ENCODE peak calls at places on chromosomes 7 and 10, in seven cellular contexts. One of them, this sample, is unnamed.

GRCh38 chr7:140517546-140518369 is 38.5 kb upstream of the MKRN1 start:
- DNase-seq in Calu3: peak
- DNase-seq in OCI-LY7: peak
- DNase-seq in fibroblast of lung: peak
- DNase-seq in fibroblast of pulmonary artery: peak
- DNase-seq in hepatocyte: peak
- DNase-seq in mammary epithelial cell: peak
- DNase-seq in this sample: peak

GRCh38 chr10:82643601-82644000 is 768.6 kb downstream of the NRG3 start:
- DNase-seq in Calu3: no peak
- DNase-seq in OCI-LY7: no peak
- DNase-seq in fibroblast of lung: no peak
- DNase-seq in fibroblast of pulmonary artery: peak
- DNase-seq in hepatocyte: peak
- DNase-seq in mammary epithelial cell: no peak
- DNase-seq in this sample: no peak

GRCh38 chr10:103025696-103026095 is 107.6 kb downstream of the CNNM2 start:
- DNase-seq in Calu3: no peak
- DNase-seq in OCI-LY7: no peak
- DNase-seq in fibroblast of lung: no peak
- DNase-seq in fibroblast of pulmonary artery: no peak
- DNase-seq in hepatocyte: no peak
- DNase-seq in mammary epithelial cell: no peak
- DNase-seq in this sample: no peak

GRCh38 chr7:33087858-33088257 is 21.3 kb downstream of the RP9 start:
- DNase-seq in Calu3: no peak
- DNase-seq in OCI-LY7: no peak
- DNase-seq in fibroblast of lung: no peak
- DNase-seq in fibroblast of pulmonary artery: peak
- DNase-seq in hepatocyte: no peak
- DNase-seq in mammary epithelial cell: no peak
- DNase-seq in this sample: no peak

GRCh38 chr7:25847331-25848070 is 304.5 kb upstream of the NFE2L3 start:
- DNase-seq in Calu3: no peak
- DNase-seq in OCI-LY7: no peak
- DNase-seq in fibroblast of lung: peak
- DNase-seq in fibroblast of pulmonary artery: peak
- DNase-seq in hepatocyte: no peak
- DNase-seq in mammary epithelial cell: no peak
- DNase-seq in this sample: no peak

GRCh38 chr10:124906551-124907001 is 35.3 kb upstream of the ZRANB1 start:
- DNase-seq in Calu3: no peak
- DNase-seq in OCI-LY7: no peak
- DNase-seq in fibroblast of lung: peak
- DNase-seq in fibroblast of pulmonary artery: peak
- DNase-seq in hepatocyte: no peak
- DNase-seq in mammary epithelial cell: peak
- DNase-seq in this sample: no peak

GRCh38 chr7:138166681-138167080 is 90.4 kb downstream of the AKR1D1 start:
- DNase-seq in Calu3: no peak
- DNase-seq in OCI-LY7: no peak
- DNase-seq in fibroblast of lung: no peak
- DNase-seq in fibroblast of pulmonary artery: no peak
- DNase-seq in hepatocyte: no peak
- DNase-seq in mammary epithelial cell: no peak
- DNase-seq in this sample: no peak

GRCh38 chr7:93442478-93443224 is 131.9 kb downstream of the CALCR start:
- DNase-seq in Calu3: peak
- DNase-seq in OCI-LY7: peak
- DNase-seq in fibroblast of lung: peak
- DNase-seq in fibroblast of pulmonary artery: peak
- DNase-seq in hepatocyte: peak
- DNase-seq in mammary epithelial cell: peak
- DNase-seq in this sample: peak

GRCh38 chr10:5585517-5586222 is 60.9 kb downstream of the CALML3 start:
- DNase-seq in Calu3: no peak
- DNase-seq in OCI-LY7: no peak
- DNase-seq in fibroblast of lung: no peak
- DNase-seq in fibroblast of pulmonary artery: no peak
- DNase-seq in hepatocyte: no peak
- DNase-seq in mammary epithelial cell: peak
- DNase-seq in this sample: no peak

GRCh38 chr10:124539935-124540641 is 78.5 kb downstream of the LHPP start:
- DNase-seq in Calu3: peak
- DNase-seq in OCI-LY7: peak
- DNase-seq in fibroblast of lung: peak
- DNase-seq in fibroblast of pulmonary artery: peak
- DNase-seq in hepatocyte: peak
- DNase-seq in mammary epithelial cell: no peak
- DNase-seq in this sample: peak

GRCh38 chr10:1142596-1142995 is 86.4 kb downstream of the WDR37 start:
- DNase-seq in Calu3: no peak
- DNase-seq in OCI-LY7: peak
- DNase-seq in fibroblast of lung: no peak
- DNase-seq in fibroblast of pulmonary artery: no peak
- DNase-seq in hepatocyte: no peak
- DNase-seq in mammary epithelial cell: peak
- DNase-seq in this sample: no peak
- TF ChIP-seq CTCF in Calu3: no peak
- TF ChIP-seq CTCF in OCI-LY7: peak
- TF ChIP-seq CTCF in fibroblast of lung: no peak
- TF ChIP-seq CTCF in fibroblast of pulmonary artery: peak
- TF ChIP-seq CTCF in hepatocyte: no peak
- TF ChIP-seq CTCF in mammary epithelial cell: peak
- TF ChIP-seq CTCF in this sample: no peak

DNA sequence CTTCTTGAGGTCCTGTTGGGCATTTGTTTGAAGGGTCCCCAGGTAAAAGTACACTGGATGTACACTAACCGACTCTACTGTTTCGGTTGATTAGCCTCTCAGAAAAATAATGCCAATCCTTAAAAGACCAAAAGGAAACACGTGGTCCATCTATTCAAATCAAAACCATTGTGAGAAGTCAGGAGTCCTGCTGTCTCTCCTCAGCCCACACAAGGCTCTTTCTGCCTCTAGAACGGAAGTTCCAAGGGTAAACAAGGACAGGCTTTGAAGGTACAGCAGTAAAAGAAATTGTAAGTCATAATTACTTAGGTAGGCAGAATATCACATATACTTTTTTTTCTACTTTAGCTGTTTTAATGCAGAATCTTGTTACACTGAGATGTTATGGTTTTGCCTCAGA is 71.7 kb upstream of the TPK1 start:
- DNase-seq in Calu3: no peak
- DNase-seq in OCI-LY7: peak
- DNase-seq in fibroblast of lung: no peak
- DNase-seq in fibroblast of pulmonary artery: no peak
- DNase-seq in hepatocyte: no peak
- DNase-seq in mammary epithelial cell: no peak
- DNase-seq in this sample: peak
- TF ChIP-seq CTCF in Calu3: no peak
- TF ChIP-seq CTCF in OCI-LY7: no peak
- TF ChIP-seq CTCF in fibroblast of lung: no peak
- TF ChIP-seq CTCF in fibroblast of pulmonary artery: no peak
- TF ChIP-seq CTCF in hepatocyte: no peak
- TF ChIP-seq CTCF in mammary epithelial cell: no peak
- TF ChIP-seq CTCF in this sample: no peak

DNA sequence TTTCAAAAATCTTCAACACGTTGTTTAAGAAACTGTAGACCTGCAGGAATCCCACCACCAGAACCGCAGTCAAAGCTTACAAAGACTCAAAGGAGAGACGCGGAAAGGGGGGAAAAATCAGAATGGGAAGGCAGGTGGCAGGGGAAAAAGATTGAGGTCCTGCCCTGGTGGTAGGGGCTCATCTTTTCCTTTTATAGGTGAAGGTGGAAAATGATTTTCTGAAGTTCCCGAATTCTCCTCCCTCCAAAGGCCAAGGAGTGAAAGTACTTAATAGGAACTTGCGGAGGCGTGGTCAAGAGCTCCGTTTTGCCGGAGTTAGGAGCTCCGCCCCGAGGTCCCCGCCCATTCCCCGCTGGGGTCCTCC is 729 bp downstream of the BBIP1 start:
- DNase-seq in Calu3: peak
- DNase-seq in OCI-LY7: no peak
- DNase-seq in fibroblast of lung: peak
- DNase-seq in fibroblast of pulmonary artery: peak
- DNase-seq in hepatocyte: peak
- DNase-seq in mammary epithelial cell: no peak
- DNase-seq in this sample: no peak
- TF ChIP-seq CTCF in Calu3: no peak
- TF ChIP-seq CTCF in OCI-LY7: no peak
- TF ChIP-seq CTCF in fibroblast of lung: no peak
- TF ChIP-seq CTCF in fibroblast of pulmonary artery: no peak
- TF ChIP-seq CTCF in hepatocyte: no peak
- TF ChIP-seq CTCF in mammary epithelial cell: no peak
- TF ChIP-seq CTCF in this sample: no peak

GRCh38 chr7:101321491-101322401 is at the start of gene IFT22:
- DNase-seq in Calu3: peak
- DNase-seq in OCI-LY7: peak
- DNase-seq in fibroblast of lung: peak
- DNase-seq in fibroblast of pulmonary artery: peak
- DNase-seq in hepatocyte: peak
- DNase-seq in mammary epithelial cell: peak
- DNase-seq in this sample: peak
- TF ChIP-seq CTCF in Calu3: peak
- TF ChIP-seq CTCF in OCI-LY7: peak
- TF ChIP-seq CTCF in fibroblast of lung: peak
- TF ChIP-seq CTCF in fibroblast of pulmonary artery: peak
- TF ChIP-seq CTCF in hepatocyte: peak
- TF ChIP-seq CTCF in mammary epithelial cell: peak
- TF ChIP-seq CTCF in this sample: no peak

DNA sequence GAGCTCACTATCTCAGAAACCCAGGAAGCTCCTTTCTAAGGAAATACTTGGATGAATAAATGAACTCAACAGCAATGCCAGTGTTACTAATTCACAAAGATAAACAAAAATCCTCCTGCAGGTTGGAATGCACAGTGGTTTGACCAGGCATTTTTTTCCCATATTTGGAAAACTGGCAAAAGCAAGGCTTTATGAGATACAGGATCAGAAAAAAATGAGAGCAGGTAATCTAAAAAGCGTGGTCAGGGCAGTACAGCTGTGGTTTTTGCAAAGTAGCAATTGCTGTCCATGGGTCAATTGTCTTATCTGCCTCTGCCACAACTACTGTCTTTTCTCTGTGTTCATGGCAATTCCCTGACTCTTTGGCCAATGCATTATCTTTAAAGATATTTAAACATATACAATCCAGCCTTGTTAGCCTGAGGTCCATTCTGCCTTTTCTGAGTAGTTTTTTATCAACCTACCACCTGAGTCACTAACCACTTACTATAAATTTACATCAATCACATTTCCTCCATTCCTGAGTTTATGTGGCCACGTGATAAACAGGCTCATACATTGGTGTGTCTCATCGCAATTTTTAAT is 564.5 kb upstream of the IGFBP3 start:
- DNase-seq in Calu3: peak
- DNase-seq in OCI-LY7: no peak
- DNase-seq in fibroblast of lung: peak
- DNase-seq in fibroblast of pulmonary artery: peak
- DNase-seq in hepatocyte: no peak
- DNase-seq in mammary epithelial cell: peak
- DNase-seq in this sample: no peak
- TF ChIP-seq CTCF in Calu3: peak
- TF ChIP-seq CTCF in OCI-LY7: no peak
- TF ChIP-seq CTCF in fibroblast of lung: no peak
- TF ChIP-seq CTCF in fibroblast of pulmonary artery: peak
- TF ChIP-seq CTCF in hepatocyte: no peak
- TF ChIP-seq CTCF in mammary epithelial cell: peak
- TF ChIP-seq CTCF in this sample: no peak

GRCh38 chr10:132239126-132240031 is 52.6 kb downstream of the DPYSL4 start:
- DNase-seq in Calu3: no peak
- DNase-seq in OCI-LY7: no peak
- DNase-seq in fibroblast of lung: peak
- DNase-seq in fibroblast of pulmonary artery: peak
- DNase-seq in hepatocyte: no peak
- DNase-seq in mammary epithelial cell: no peak
- DNase-seq in this sample: no peak
- TF ChIP-seq CTCF in Calu3: no peak
- TF ChIP-seq CTCF in OCI-LY7: no peak
- TF ChIP-seq CTCF in fibroblast of lung: no peak
- TF ChIP-seq CTCF in fibroblast of pulmonary artery: peak
- TF ChIP-seq CTCF in hepatocyte: no peak
- TF ChIP-seq CTCF in mammary epithelial cell: no peak
- TF ChIP-seq CTCF in this sample: no peak

DNA sequence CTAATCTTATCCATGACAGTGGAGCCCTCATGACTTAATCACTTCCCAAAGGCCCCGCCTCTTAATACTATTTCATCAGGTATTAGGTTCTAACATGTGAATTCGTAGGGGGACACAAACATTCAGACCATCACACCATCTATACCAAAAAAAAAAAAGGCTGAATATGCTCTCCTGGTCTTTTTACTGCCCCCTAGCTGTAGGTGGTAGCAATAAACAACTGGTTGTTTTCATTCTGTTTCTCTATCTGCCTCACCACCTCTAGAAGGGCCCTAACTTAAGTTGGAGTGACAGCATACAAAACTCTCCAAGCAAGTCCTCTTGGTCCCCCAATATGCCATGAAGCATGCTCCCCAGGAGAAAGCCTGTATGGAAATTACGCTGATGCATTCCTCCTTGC is 94.1 kb downstream of the GRM8 start:
- DNase-seq in Calu3: no peak
- DNase-seq in OCI-LY7: peak
- DNase-seq in fibroblast of lung: no peak
- DNase-seq in fibroblast of pulmonary artery: no peak
- DNase-seq in hepatocyte: no peak
- DNase-seq in mammary epithelial cell: peak
- DNase-seq in this sample: peak
- TF ChIP-seq CTCF in Calu3: peak
- TF ChIP-seq CTCF in OCI-LY7: peak
- TF ChIP-seq CTCF in fibroblast of lung: no peak
- TF ChIP-seq CTCF in fibroblast of pulmonary artery: no peak
- TF ChIP-seq CTCF in hepatocyte: no peak
- TF ChIP-seq CTCF in mammary epithelial cell: peak
- TF ChIP-seq CTCF in this sample: peak

GRCh38 chr7:17477182-17477581 is 178.7 kb downstream of the AHR start:
- DNase-seq in Calu3: no peak
- DNase-seq in OCI-LY7: no peak
- DNase-seq in fibroblast of lung: no peak
- DNase-seq in fibroblast of pulmonary artery: no peak
- DNase-seq in hepatocyte: no peak
- DNase-seq in mammary epithelial cell: no peak
- DNase-seq in this sample: no peak

GRCh38 chr7:17472939-17473338 is 174.5 kb downstream of the AHR start:
- DNase-seq in Calu3: no peak
- DNase-seq in OCI-LY7: no peak
- DNase-seq in fibroblast of lung: no peak
- DNase-seq in fibroblast of pulmonary artery: no peak
- DNase-seq in hepatocyte: no peak
- DNase-seq in mammary epithelial cell: no peak
- DNase-seq in this sample: no peak

GRCh38 chr7:17472518-17472917 is 174.1 kb downstream of the AHR start:
- DNase-seq in Calu3: no peak
- DNase-seq in OCI-LY7: no peak
- DNase-seq in fibroblast of lung: no peak
- DNase-seq in fibroblast of pulmonary artery: no peak
- DNase-seq in hepatocyte: no peak
- DNase-seq in mammary epithelial cell: no peak
- DNase-seq in this sample: no peak

GRCh38 chr7:17474724-17475344 is 176.4 kb downstream of the AHR start:
- DNase-seq in Calu3: peak
- DNase-seq in OCI-LY7: no peak
- DNase-seq in fibroblast of lung: no peak
- DNase-seq in fibroblast of pulmonary artery: no peak
- DNase-seq in hepatocyte: no peak
- DNase-seq in mammary epithelial cell: no peak
- DNase-seq in this sample: no peak
- TF ChIP-seq CTCF in Calu3: peak
- TF ChIP-seq CTCF in OCI-LY7: no peak
- TF ChIP-seq CTCF in fibroblast of lung: no peak
- TF ChIP-seq CTCF in fibroblast of pulmonary artery: peak
- TF ChIP-seq CTCF in hepatocyte: no peak
- TF ChIP-seq CTCF in mammary epithelial cell: no peak
- TF ChIP-seq CTCF in this sample: no peak

This sample was measured in GM20000.